ENCODE peak calls at places on chromosomes 5 and 9, in nine cellular contexts. J is CD8-positive, alpha-beta memory T cell; W is AG09309; Q is IMR-90; L is CD8-positive, alpha-beta T cell; A is neuronal stem cell; F is ovary; G is mesenchymal stem cell; T is cardiac fibroblast. V is an unnamed sample.

GRCh38 chr9:89382026-89382986 is 64.0 kb downstream of the SECISBP2 start:
- DNase-seq in J (no peak), W (no peak), Q (no peak), L (no peak), A (no peak), F (no peak), G (no peak), T (no peak), V (peak)

GRCh38 chr5:115151208-115151805 is 18.4 kb downstream of the TRIM36 start:
- DNase-seq in J (no peak), W (no peak), Q (no peak), L (no peak), A (no peak), F (no peak), G (no peak), T (no peak), V (no peak)

GRCh38 chr5:132259061-132259851 is 1.8 kb downstream of the PDLIM4 start:
- DNase-seq in J (no peak), W (peak), Q (peak), L (no peak), A (no peak), F (peak), G (peak), T (peak), V (peak)

GRCh38 chr9:137459147-137459600 is at the start of gene NSMF:
- DNase-seq in J (peak), W (no peak), Q (peak), L (peak), A (peak), F (peak), G (peak), T (peak), V (peak)

GRCh38 chr5:154141686-154142300 is 48.7 kb upstream of the GALNT10 start:
- DNase-seq in J (no peak), W (no peak), Q (no peak), L (no peak), A (no peak), F (no peak), G (no peak), T (no peak), V (no peak)

GRCh38 chr5:124639095-124639665 is 107.3 kb downstream of the ZNF608 start:
- DNase-seq in J (no peak), W (no peak), Q (no peak), L (no peak), A (no peak), F (no peak), G (no peak), T (no peak), V (peak)

GRCh38 chr9:87686520-87687090 is 39.3 kb upstream of the CTSL start:
- DNase-seq in J (no peak), W (no peak), Q (no peak), L (no peak), A (no peak), F (no peak), G (no peak), T (no peak), V (no peak)

GRCh38 chr9:126009047-126009446 is 261.9 kb downstream of the PBX3 start:
- DNase-seq in J (no peak), W (no peak), Q (no peak), L (no peak), A (no peak), F (no peak), G (no peak), T (peak), V (no peak)

GRCh38 chr5:177997319-177997670 is 1.3 kb upstream of the PROP1 start:
- DNase-seq in J (no peak), W (no peak), Q (no peak), L (no peak), A (no peak), F (no peak), G (no peak), T (no peak), V (no peak)

GRCh38 chr5:174645677-174646076 is 78.7 kb upstream of the MSX2 start:
- DNase-seq in J (no peak), W (no peak), Q (no peak), L (no peak), A (no peak), F (no peak), G (no peak), T (no peak), V (no peak)

GRCh38 chr9:90394866-90395265 is 247.8 kb downstream of the DIRAS2 start:
- DNase-seq in J (no peak), W (no peak), Q (no peak), L (no peak), A (no peak), F (no peak), G (no peak), T (no peak), V (no peak)

GRCh38 chr5:15515229-15515628 is 15.2 kb downstream of the FBXL7 start:
- DNase-seq in J (no peak), W (no peak), Q (no peak), L (no peak), A (no peak), F (no peak), G (no peak), T (peak), V (no peak)

GRCh38 chr5:116876240-116876840 is 301.7 kb upstream of the SEMA6A start:
- DNase-seq in J (no peak), W (no peak), Q (no peak), L (no peak), A (no peak), F (no peak), G (no peak), T (no peak), V (no peak)

GRCh38 chr9:101509572-101509971 is 24.1 kb upstream of the RNF20 start:
- DNase-seq in J (no peak), W (no peak), Q (peak), L (no peak), A (no peak), F (no peak), G (no peak), T (no peak), V (no peak)

GRCh38 chr9:93582115-93582514 is 5.7 kb downstream of the PHF2 start:
- DNase-seq in J (no peak), W (no peak), Q (no peak), L (no peak), A (no peak), F (no peak), G (no peak), T (no peak), V (no peak)

GRCh38 chr5:142325677-142326479 is 1.1 kb upstream of the SPRY4 start:
- DNase-seq in J (no peak), W (no peak), Q (peak), L (no peak), A (peak), F (peak), G (peak), T (peak), V (peak)

GRCh38 chr9:131318211-131318610 is 28.7 kb downstream of the PLPP7 start:
- DNase-seq in J (no peak), W (no peak), Q (no peak), L (no peak), A (no peak), F (no peak), G (no peak), T (no peak), V (no peak)

GRCh38 chr5:158715592-158715991 is 384.1 kb downstream of the EBF1 start:
- DNase-seq in J (no peak), W (no peak), Q (no peak), L (no peak), A (no peak), F (no peak), G (no peak), T (no peak), V (no peak)

GRCh38 chr9:77005216-77005615 is 14.2 kb upstream of the FOXB2 start:
- DNase-seq in J (no peak), W (no peak), Q (no peak), L (no peak), A (no peak), F (no peak), G (no peak), T (no peak), V (no peak)

GRCh38 chr9:87350915-87351314 is 146.8 kb upstream of the DAPK1 start:
- DNase-seq in J (no peak), W (peak), Q (no peak), L (no peak), A (no peak), F (no peak), G (peak), T (peak), V (no peak)

GRCh38 chr5:133565993-133566392 is 46.3 kb downstream of the FSTL4 start:
- DNase-seq in J (no peak), W (no peak), Q (peak), L (no peak), A (peak), F (no peak), G (peak), T (peak), V (peak)

GRCh38 chr5:91928751-91929521 is 545.8 kb upstream of the ARRDC3 start:
- DNase-seq in J (no peak), W (no peak), Q (peak), L (no peak), A (no peak), F (no peak), G (peak), T (peak), V (peak)

GRCh38 chr5:90227688-90228087 is 181.9 kb downstream of the CETN3 start:
- DNase-seq in J (no peak), W (no peak), Q (no peak), L (no peak), A (no peak), F (no peak), G (no peak), T (no peak), V (no peak)

GRCh38 chr9:22278426-22278825 is 168.2 kb upstream of the DMRTA1 start:
- DNase-seq in J (no peak), W (no peak), Q (no peak), L (no peak), A (no peak), F (no peak), G (no peak), T (no peak), V (no peak)

GRCh38 chr9:13139641-13140171 is 139.8 kb downstream of the MPDZ start:
- DNase-seq in J (no peak), W (peak), Q (peak), L (no peak), A (peak), F (no peak), G (peak), T (peak), V (no peak)

DNA sequence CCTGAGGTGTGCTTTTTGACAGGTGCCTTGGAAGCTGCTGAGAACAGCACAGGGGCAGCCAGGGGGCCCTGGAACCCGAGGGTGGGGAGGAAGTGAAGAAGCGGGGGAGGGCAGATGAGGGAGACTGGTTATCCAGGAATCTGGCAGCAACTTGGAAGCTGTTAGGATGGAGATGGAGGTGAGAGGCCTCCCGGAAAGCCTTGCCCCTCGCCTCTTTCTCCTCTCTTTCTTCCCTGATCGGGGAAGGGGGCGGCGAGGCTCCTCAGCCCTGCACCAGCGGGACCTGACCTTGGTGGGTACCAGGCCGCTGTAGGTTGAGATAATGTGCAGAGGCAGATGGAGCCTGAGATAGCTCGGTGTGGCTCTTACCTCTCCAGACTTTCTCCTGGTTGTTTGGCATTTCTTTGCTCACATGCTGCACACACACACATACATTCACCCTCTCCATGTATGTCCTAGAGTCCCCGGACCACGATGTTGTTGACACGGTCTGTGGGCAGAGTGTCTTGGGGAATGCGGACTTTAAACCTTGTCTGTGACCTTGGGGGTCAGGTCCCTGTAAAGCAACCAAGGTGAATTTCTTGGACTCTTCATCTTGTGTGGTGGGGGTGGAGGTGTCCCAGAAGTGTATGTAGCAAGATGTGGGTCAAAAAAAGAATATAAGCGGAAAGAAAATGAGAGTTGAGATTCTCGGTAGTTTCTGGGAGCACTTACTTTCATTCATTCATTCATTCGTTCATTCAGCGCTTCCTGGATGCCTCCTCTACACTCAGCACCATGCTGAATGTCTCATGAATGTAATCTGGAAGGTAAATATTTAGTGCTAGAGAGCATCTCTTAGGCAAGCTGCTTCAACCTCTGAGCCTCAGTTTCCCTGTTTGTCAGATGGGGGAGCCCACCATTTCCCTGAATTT is 1.6 kb downstream of the WWC1 start:
- DNase-seq in J (no peak), W (no peak), Q (no peak), L (no peak), A (no peak), F (no peak), G (no peak), T (no peak), V (peak)
- H3K4me3 ChIP-seq in J (no peak), W (no peak), Q (peak), L (no peak), A (peak), F (no peak), G (peak), T (peak), V (peak)

DNA sequence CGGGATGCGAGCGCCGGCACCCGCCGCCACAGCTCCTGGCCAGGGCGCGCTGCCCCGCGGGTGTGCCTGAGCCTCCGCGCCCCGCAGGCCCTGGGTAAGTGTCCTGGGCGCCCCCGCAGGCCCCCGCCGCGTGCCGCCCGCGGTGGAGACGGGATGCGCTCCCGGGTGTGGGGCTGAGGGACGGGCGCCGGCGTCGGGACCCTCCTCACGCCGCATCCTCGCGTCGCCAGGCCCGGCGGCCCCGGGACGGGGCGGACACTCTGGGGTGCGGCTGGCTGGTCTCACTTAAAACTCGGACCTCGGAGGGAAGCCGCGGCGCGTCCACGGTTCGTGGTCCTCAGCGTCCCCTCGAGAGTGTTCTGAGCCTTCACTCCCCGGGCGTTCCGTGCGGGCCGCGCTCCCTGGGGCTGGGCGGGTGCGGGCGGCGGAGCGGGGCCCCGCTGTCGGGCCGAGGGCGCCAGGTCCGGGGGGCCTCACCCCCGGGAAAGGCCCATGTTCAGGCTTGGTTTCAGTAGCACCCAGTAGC is 275 bp downstream of the AHRR start:
- DNase-seq in J (no peak), W (no peak), Q (no peak), L (no peak), A (no peak), F (no peak), G (no peak), T (no peak), V (peak)
- H3K4me3 ChIP-seq in J (no peak), W (peak), Q (peak), L (no peak), A (peak), F (peak), G (peak), T (peak), V (peak)

DNA sequence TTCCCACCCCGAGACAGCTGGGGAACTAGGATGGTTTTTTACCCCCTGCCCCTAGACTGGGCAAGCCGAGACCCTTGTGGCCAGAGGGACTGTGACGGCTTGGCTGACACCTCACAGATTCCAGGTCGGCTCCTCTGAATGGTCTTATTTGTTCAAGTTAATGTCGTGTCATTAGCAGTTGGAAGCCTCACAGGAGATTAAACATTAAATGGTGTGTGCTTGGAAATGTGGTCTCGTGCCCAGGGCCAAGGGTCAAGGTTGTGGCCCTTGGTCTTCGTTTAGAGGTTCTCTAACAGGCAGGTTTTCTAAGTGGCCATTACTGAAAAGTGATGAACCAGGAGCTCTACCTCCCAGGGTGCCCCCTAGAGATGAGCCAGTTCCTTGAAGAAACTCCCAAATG is 61.2 kb upstream of the RXRA start:
- DNase-seq in J (no peak), W (no peak), Q (no peak), L (no peak), A (no peak), F (no peak), G (no peak), T (no peak), V (no peak)
- H3K4me3 ChIP-seq in J (no peak), W (no peak), Q (no peak), L (no peak), A (no peak), F (no peak), G (no peak), T (no peak), V (no peak)

DNA sequence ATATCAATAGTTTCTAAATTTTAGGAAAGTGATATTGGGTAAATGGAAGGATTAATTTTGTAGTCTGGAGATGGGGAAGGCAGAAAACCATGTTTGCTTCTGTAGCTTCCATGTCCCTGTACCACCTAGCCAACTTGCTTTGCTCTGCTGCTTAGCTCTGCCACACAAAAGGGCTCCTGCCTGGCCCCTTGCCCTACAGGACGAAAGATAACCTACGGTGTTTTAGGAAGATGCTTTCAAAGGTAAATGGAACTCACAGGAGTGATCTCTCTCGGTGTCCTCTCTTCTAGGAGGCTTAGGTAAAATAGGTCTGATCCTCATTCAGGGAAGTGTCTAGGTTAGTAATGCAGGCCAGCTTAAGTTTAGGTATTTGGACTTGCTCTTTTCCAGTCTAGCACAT is 37.8 kb upstream of the DMXL1 start:
- DNase-seq in J (no peak), W (no peak), Q (no peak), L (no peak), A (no peak), F (no peak), G (no peak), T (no peak), V (peak)
- H3K4me3 ChIP-seq in J (no peak), W (no peak), Q (no peak), L (no peak), A (no peak), F (no peak), G (no peak), T (no peak), V (no peak)

GRCh38 chr5:143536364-143536763 is 132.9 kb upstream of the NR3C1 start:
- DNase-seq in J (no peak), W (peak), Q (peak), L (no peak), A (no peak), F (no peak), G (peak), T (peak), V (no peak)
- H3K4me3 ChIP-seq in J (no peak), W (no peak), Q (no peak), L (no peak), A (no peak), F (no peak), G (no peak), T (no peak), V (no peak)

DNA sequence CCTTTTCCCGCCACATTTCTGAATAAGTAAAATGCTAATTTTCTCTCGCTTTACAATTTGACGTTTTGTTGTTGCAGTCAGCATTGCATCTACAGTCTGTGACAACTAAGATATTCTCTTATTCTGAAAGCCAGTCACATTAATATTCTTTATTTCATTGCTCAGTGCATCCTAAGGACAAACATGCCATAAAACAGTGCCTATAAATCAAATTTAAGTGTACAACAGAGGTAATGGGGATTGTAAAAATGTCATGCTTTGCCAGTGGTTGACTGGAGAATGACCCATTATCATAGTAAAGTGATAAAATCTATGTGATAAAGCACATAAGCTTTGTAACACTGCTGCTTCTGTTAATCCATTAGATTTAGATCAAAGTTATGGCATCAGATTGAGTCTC is 1850.0 kb upstream of the ACO1 start:
- DNase-seq in J (no peak), W (no peak), Q (no peak), L (no peak), A (no peak), F (no peak), G (no peak), T (no peak), V (no peak)
- H3K4me3 ChIP-seq in J (no peak), W (no peak), Q (no peak), L (no peak), A (no peak), F (no peak), G (no peak), T (no peak), V (no peak)

GRCh38 chr5:95956900-95957293 is 4.8 kb downstream of the ELL2 start:
- DNase-seq in J (no peak), W (no peak), Q (no peak), L (no peak), A (no peak), F (no peak), G (no peak), T (no peak), V (no peak)
- H3K4me3 ChIP-seq in J (no peak), W (no peak), Q (peak), L (no peak), A (no peak), F (no peak), G (no peak), T (no peak), V (no peak)

DNA sequence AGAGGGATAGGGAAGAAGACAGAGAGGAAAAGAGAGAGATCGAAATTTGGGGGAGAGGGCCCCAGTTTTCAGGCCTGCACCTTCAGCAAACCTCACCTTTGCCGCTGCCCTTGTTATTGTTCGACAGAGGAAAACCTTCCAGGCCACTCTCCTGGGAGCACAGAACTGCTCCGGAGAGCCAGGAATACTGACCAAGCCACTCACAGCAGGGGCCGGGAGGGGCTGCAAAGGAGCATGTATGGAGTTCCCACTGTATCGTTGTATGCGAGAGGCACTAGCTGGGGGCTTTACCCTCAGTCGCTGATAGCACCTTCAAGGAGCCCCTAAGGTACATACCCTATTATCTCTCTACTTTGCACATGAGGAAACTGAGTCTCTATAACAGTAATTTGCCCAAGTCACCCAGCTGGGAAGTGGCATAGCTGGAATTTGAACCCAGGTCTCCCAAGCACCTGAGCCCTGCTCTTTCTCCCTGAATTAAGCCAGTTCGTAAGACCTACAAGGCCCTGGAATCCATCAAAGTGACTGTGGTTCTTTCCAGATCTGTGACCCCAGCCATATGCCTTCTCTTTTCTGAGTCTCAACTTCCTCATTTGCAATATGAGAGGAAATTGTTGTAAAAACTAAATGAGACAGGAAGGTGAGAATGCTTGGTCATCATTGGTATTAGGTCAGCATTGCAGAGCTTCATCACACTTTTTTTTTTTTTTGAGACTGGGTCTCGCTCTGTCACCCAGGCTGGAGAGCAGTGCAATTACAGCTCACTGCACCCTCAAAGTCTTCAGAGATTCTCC is 21.0 kb upstream of the FOXE1 start:
- DNase-seq in J (no peak), W (no peak), Q (no peak), L (no peak), A (no peak), F (no peak), G (no peak), T (no peak), V (no peak)
- H3K4me3 ChIP-seq in J (no peak), W (no peak), Q (no peak), L (no peak), A (no peak), F (no peak), G (no peak), T (no peak), V (no peak)

V was measured in H7.